ENCODE peak calls at places on chromosomes 13 and 19, in seven cellular contexts. H is WTC11, A is transverse colon, W is ascending aorta, N is heart right ventricle, G is choroid plexus epithelial cell, F is H9. J is an unnamed sample.

GRCh38 chr13:112718318-112718717 is 28.5 kb downstream of the ATP11A start:
- DNase-seq in H (peak; percentile 13), A (peak; percentile 2), W (no peak), N (no peak), G (no peak), F (no peak), J (no peak)

GRCh38 chr19:50025794-50026549 is at the start of gene ZNF473:
- DNase-seq in H (peak; percentile 91), A (peak; percentile 96), W (peak; percentile 86), N (peak; percentile 95), G (peak; percentile 97), F (peak; percentile 96), J (peak; percentile 97)

GRCh38 chr19:46481187-46481586 is 9.8 kb upstream of the PNMA8A start:
- DNase-seq in H (no peak), A (no peak), W (no peak), N (no peak), G (peak; percentile 61), F (no peak), J (no peak)

GRCh38 chr19:42250666-42251531 is 4.0 kb downstream of the ERF start:
- DNase-seq in H (no peak), A (no peak), W (no peak), N (no peak), G (no peak), F (no peak), J (peak; percentile 68)

GRCh38 chr13:107969551-107969950 is 245.8 kb downstream of the LIG4 start:
- DNase-seq in H (no peak), A (no peak), W (no peak), N (no peak), G (no peak), F (no peak), J (no peak)

GRCh38 chr13:30847697-30848307 is 58.3 kb upstream of the MEDAG start:
- DNase-seq in H (no peak), A (no peak), W (peak; percentile 48), N (peak; percentile 38), G (peak; percentile 100), F (no peak), J (peak; percentile 53)

GRCh38 chr19:3073159-3073563 is 10.9 kb upstream of the TLE5 start:
- DNase-seq in H (no peak), A (peak; percentile 48), W (no peak), N (no peak), G (peak; percentile 75), F (no peak), J (no peak)

GRCh38 chr19:5191091-5191490 is 149.5 kb downstream of the PTPRS start:
- DNase-seq in H (no peak), A (no peak), W (no peak), N (no peak), G (no peak), F (no peak), J (no peak)

GRCh38 chr19:45439569-45440258 is 16.0 kb upstream of the ERCC1 start:
- DNase-seq in H (peak; percentile 79), A (peak; percentile 88), W (peak; percentile 52), N (peak; percentile 90), G (peak; percentile 82), F (peak; percentile 77), J (peak; percentile 88)

GRCh38 chr13:59279024-59279423 is 884.7 kb downstream of the DIAPH3 start:
- DNase-seq in H (no peak), A (no peak), W (no peak), N (no peak), G (no peak), F (no peak), J (no peak)

GRCh38 chr19:45659096-45659729 is 8.8 kb upstream of the GIPR start:
- DNase-seq in H (no peak), A (no peak), W (no peak), N (no peak), G (no peak), F (no peak), J (no peak)

GRCh38 chr13:50766043-50766442 is 77.4 kb downstream of the DLEU7 start:
- DNase-seq in H (no peak), A (no peak), W (no peak), N (no peak), G (no peak), F (no peak), J (no peak)

GRCh38 chr19:7482584-7483439 is 6.0 kb downstream of the PEX11G start:
- DNase-seq in H (peak; percentile 89), A (peak; percentile 72), W (no peak), N (no peak), G (no peak), F (peak; percentile 97), J (peak; percentile 60)

GRCh38 chr13:48778551-48779088 is 124.9 kb downstream of the CYSLTR2 start:
- DNase-seq in H (no peak), A (no peak), W (no peak), N (no peak), G (no peak), F (no peak), J (no peak)

GRCh38 chr13:98576215-98576945 is 527 bp downstream of the STK24 start:
- DNase-seq in H (peak; percentile 49), A (peak; percentile 70), W (no peak), N (peak; percentile 60), G (no peak), F (no peak), J (peak; percentile 69)

GRCh38 chr13:94384217-94384905 is 95.1 kb downstream of the DCT start:
- DNase-seq in H (no peak), A (no peak), W (no peak), N (no peak), G (no peak), F (no peak), J (no peak)

GRCh38 chr19:36687214-36688056 is at the start of gene ZNF567:
- DNase-seq in H (peak; percentile 99), A (peak; percentile 99), W (peak; percentile 88), N (peak; percentile 98), G (peak; percentile 95), F (peak; percentile 97), J (peak; percentile 99)

GRCh38 chr19:35029737-35030256 is 473 bp upstream of the SCN1B start:
- DNase-seq in H (no peak), A (no peak), W (no peak), N (no peak), G (no peak), F (peak; percentile 52), J (no peak)

GRCh38 chr19:29663861-29664752 is 1.2 kb upstream of the PLEKHF1 start:
- DNase-seq in H (no peak), A (no peak), W (no peak), N (no peak), G (peak; percentile 52), F (no peak), J (no peak)

GRCh38 chr19:56840452-56841193 is at the start of the genes PEG3 and ZIM2:
- DNase-seq in H (no peak), A (peak; percentile 48), W (peak; percentile 12), N (peak; percentile 64), G (no peak), F (no peak), J (peak; percentile 90)

GRCh38 chr13:110651271-110651670 is 35.9 kb downstream of the NAXD start:
- DNase-seq in H (no peak), A (no peak), W (no peak), N (no peak), G (no peak), F (no peak), J (no peak)

GRCh38 chr19:29831041-29831548 is 19.3 kb downstream of the CCNE1 start:
- DNase-seq in H (no peak), A (no peak), W (no peak), N (no peak), G (no peak), F (no peak), J (no peak)

GRCh38 chr13:113142876-113143275 is 15.6 kb upstream of the PROZ start:
- DNase-seq in H (no peak), A (no peak), W (no peak), N (no peak), G (no peak), F (peak; percentile 17), J (no peak)

GRCh38 chr13:20157387-20157786 is 3.5 kb downstream of the GJA3 start:
- DNase-seq in H (no peak), A (no peak), W (no peak), N (no peak), G (no peak), F (peak; percentile 8), J (no peak)

GRCh38 chr13:41613984-41614581 is 156.7 kb downstream of the RGCC start:
- DNase-seq in H (no peak), A (no peak), W (no peak), N (peak; percentile 77), G (peak; percentile 93), F (no peak), J (peak; percentile 74)

GRCh38 chr19:2603320-2603719 is 99.2 kb downstream of the GNG7 start:
- DNase-seq in H (peak; percentile 57), A (no peak), W (no peak), N (peak; percentile 47), G (peak; percentile 50), F (peak; percentile 56), J (no peak)

GRCh38 chr19:1423445-1424181 is 14.6 kb upstream of the RPS15 start:
- DNase-seq in H (no peak), A (no peak), W (no peak), N (no peak), G (no peak), F (no peak), J (no peak)

GRCh38 chr19:1421958-1422305 is 14.5 kb downstream of the DAZAP1 start:
- DNase-seq in H (no peak), A (no peak), W (no peak), N (no peak), G (no peak), F (no peak), J (no peak)

GRCh38 chr19:1422360-1422759 is 15.0 kb downstream of the DAZAP1 start:
- DNase-seq in H (no peak), A (no peak), W (no peak), N (no peak), G (no peak), F (no peak), J (no peak)

GRCh38 chr19:1424182-1424955 is 13.8 kb upstream of the RPS15 start:
- DNase-seq in H (no peak), A (no peak), W (no peak), N (no peak), G (no peak), F (no peak), J (no peak)

GRCh38 chr19:1422943-1423342 is 15.3 kb upstream of the RPS15 start:
- DNase-seq in H (no peak), A (no peak), W (no peak), N (no peak), G (no peak), F (no peak), J (no peak)
- TF ChIP-seq CTCF in H (no peak), A (no peak), W (no peak), N (no peak), G (no peak), F (no peak), J (no peak)

GRCh38 chr19:10915511-10916091 is 12.8 kb downstream of the YIPF2 start:
- DNase-seq in H (no peak), A (no peak), W (no peak), N (no peak), G (peak; percentile 71), F (peak; percentile 22), J (peak; percentile 84)
- TF ChIP-seq CTCF in H (no peak), A (no peak), W (no peak), N (no peak), G (peak; percentile 47), F (no peak), J (no peak)

GRCh38 chr19:54477650-54478049 is 4.6 kb upstream of the CDC42EP5 start:
- DNase-seq in H (no peak), A (no peak), W (no peak), N (no peak), G (peak; percentile 22), F (no peak), J (no peak)
- TF ChIP-seq CTCF in H (no peak), A (peak; percentile 28), W (no peak), N (peak; percentile 12), G (peak; percentile 31), F (peak; percentile 22), J (peak; percentile 8)

GRCh38 chr19:48724796-48725753 is 5.5 kb upstream of the MAMSTR start:
- DNase-seq in H (no peak), A (peak; percentile 39), W (no peak), N (peak; percentile 93), G (peak; percentile 92), F (peak; percentile 58), J (peak; percentile 84)
- TF ChIP-seq CTCF in H (no peak), A (no peak), W (no peak), N (no peak), G (no peak), F (no peak), J (no peak)